ENCODE peak calls at places on chromosomes 4 and X, in seven cellular contexts. G is transverse colon, Z is thyroid gland, J is upper lobe of right lung, F is epithelial cell of esophagus, Y is breast epithelium, W is sigmoid colon. U is an unnamed sample.

GRCh38 chrX:9926002-9926401 is 41.2 kb upstream of the CLDN34 start:
- DNase-seq in Y (no peak), J (no peak), Z (no peak), F (no peak), G (no peak), W (no peak), U (no peak)

GRCh38 chr4:169485791-169486742 is 126.3 kb downstream of the NEK1 start:
- DNase-seq in W (no peak), J (no peak), G (peak), F (peak), Z (peak), Y (no peak), U (peak)

GRCh38 chrX:70052895-70053615 is 3.3 kb upstream of the AWAT2 start:
- DNase-seq in Y (no peak), G (no peak), W (no peak), Z (no peak), J (no peak), F (no peak), U (no peak)

GRCh38 chr4:55397521-55398321 is 2.0 kb downstream of the TMEM165 start:
- DNase-seq in W (no peak), F (peak), Y (no peak), G (no peak), Z (no peak), J (no peak), U (peak)

GRCh38 chr4:181957088-181957487 is 286.1 kb upstream of the TENM3 start:
- DNase-seq in Z (peak), G (no peak), Y (no peak), W (no peak), F (peak), J (no peak), U (peak)

GRCh38 chrX:39144323-39144722 is 343.1 kb downstream of the MID1IP1 start:
- DNase-seq in J (no peak), Z (no peak), G (no peak), F (peak), W (no peak), Y (no peak), U (no peak)

GRCh38 chr4:145566767-145567166 is 52.4 kb upstream of the MMAA start:
- DNase-seq in Y (no peak), J (no peak), G (no peak), F (no peak), W (no peak), Z (no peak), U (no peak)

GRCh38 chr4:94871644-94872305 is 114.0 kb downstream of the BMPR1B start:
- DNase-seq in F (no peak), G (no peak), Z (no peak), Y (no peak), J (no peak), W (no peak), U (no peak)

GRCh38 chr4:118941149-118941548 is 52.5 kb downstream of the SYNPO2 start:
- DNase-seq in Y (no peak), F (peak), Z (peak), J (no peak), G (peak), W (peak), U (peak)

GRCh38 chr4:119093042-119093827 is 42.4 kb upstream of the MYOZ2 start:
- DNase-seq in F (peak), G (no peak), W (no peak), Y (no peak), J (no peak), Z (no peak), U (no peak)

GRCh38 chrX:77493677-77494553 is 46.7 kb downstream of the FGF16 start:
- DNase-seq in F (peak), Z (no peak), J (no peak), Y (no peak), W (no peak), G (no peak), U (peak)

GRCh38 chr4:139018501-139018900 is 2.9 kb downstream of the NOCT start:
- DNase-seq in Z (no peak), J (no peak), W (no peak), G (no peak), F (no peak), Y (no peak), U (peak)
- H3K4me3 ChIP-seq in Z (no peak), J (no peak), W (no peak), G (no peak), F (no peak), Y (no peak), U (peak)

GRCh38 chr4:13983189-13983790 is 355.8 kb upstream of the BOD1L1 start:
- DNase-seq in F (no peak), Z (no peak), J (no peak), Y (no peak), W (no peak), G (no peak), U (no peak)
- TF ChIP-seq CTCF in F (no peak), Z (no peak), J (no peak), Y (no peak), W (no peak), G (no peak), U (no peak)

GRCh38 chrX:153968754-153969124 is 2.9 kb downstream of the HCFC1 start:
- DNase-seq in Z (no peak), J (no peak), W (peak), G (peak), Y (no peak), F (peak), U (peak)

GRCh38 chrX:153966283-153966688 is 5.3 kb downstream of the HCFC1 start:
- DNase-seq in G (no peak), Y (no peak), F (no peak), Z (peak), W (peak), J (no peak), U (no peak)

GRCh38 chrX:153968255-153968654 is 3.4 kb downstream of the HCFC1 start:
- DNase-seq in Y (no peak), G (no peak), Z (no peak), F (no peak), J (no peak), W (no peak), U (no peak)

GRCh38 chrX:153966841-153967535 is 4.6 kb downstream of the HCFC1 start:
- DNase-seq in Z (no peak), F (peak), W (peak), G (no peak), Y (no peak), J (no peak), U (peak)

GRCh38 chrX:153967536-153968214 is 3.9 kb downstream of the HCFC1 start:
- DNase-seq in W (no peak), Y (no peak), G (no peak), Z (no peak), J (no peak), F (no peak), U (no peak)
- H3K4me3 ChIP-seq in W (peak), Y (no peak), G (no peak), Z (no peak), J (peak), F (no peak), U (no peak)

DNA sequence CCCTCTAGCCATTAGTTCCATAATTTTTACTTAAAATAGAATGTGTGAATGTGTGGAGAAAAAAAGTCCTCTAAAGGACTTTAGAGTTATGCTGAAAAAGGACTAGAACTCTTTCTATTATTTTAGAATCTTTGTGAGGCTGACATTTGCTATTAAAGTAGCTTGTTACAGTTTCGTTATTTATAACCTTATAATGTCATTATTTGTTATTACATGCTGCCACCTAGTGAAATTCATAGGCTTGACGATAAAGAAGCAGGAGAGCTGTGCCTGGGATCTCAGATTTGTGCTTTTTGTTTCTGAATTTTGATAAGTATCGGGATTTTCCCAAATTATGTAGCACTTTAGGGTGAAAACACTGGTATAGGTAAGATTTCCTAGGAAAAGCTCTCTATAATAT is 38.5 kb upstream of the TAPT1 start:
- DNase-seq in W (no peak), Z (no peak), J (no peak), G (no peak), F (peak), Y (no peak), U (peak)
- TF ChIP-seq CTCF in W (peak), Z (peak), J (peak), G (peak), F (peak), Y (peak), U (peak)

DNA sequence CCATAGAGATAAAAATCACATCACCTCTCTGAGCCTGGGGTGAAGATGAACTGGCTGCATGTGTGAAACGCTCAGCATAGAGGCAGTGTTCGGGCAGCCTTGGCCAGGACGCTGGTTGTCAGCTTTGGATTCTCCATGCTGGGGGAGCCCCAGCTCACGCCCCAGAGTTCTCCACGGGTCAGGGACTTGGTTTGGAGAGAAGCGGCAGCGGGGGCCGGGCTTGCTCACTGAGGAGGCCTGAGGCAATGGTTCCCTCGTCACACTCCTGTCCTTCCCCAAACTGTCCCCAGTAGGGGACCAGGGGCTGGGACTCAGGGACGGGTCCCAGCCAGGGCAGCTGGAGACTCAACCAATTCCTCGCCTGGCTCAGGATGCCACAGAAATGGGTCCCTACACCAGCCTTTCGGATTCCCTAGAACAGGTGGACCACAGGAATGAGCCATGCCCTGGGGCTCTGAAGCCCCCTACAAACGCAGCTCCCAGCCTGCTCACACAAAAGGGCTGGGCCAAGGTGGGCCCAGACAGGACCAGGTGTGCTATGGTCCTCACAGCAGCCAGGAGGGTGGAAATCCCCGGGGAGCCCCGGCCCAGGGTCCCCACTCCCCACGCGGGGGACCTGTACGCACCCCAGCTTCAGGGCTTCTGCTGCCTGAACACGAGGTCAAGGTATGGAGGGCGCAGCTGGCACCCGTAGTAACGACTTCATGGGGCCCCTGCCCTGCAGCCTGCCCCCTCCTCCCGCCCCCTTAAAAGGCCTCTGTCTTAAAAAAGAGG is 1.4 kb downstream of the MXD4 start:
- DNase-seq in W (peak), Z (no peak), G (peak), Y (peak), F (no peak), J (peak), U (no peak)
- H3K4me3 ChIP-seq in W (peak), Z (peak), G (peak), Y (peak), F (peak), J (peak), U (peak)

GRCh38 chrX:57772637-57773036 is 92.6 kb upstream of the NLRP2B start:
- DNase-seq in Y (no peak), F (peak), Z (no peak), W (no peak), J (no peak), G (no peak), U (no peak)
- TF ChIP-seq CTCF in Y (no peak), F (no peak), Z (no peak), W (no peak), J (no peak), G (no peak), U (no peak)

GRCh38 chr4:150402968-150403367 is 179.0 kb upstream of the MAB21L2 start:
- DNase-seq in J (no peak), W (peak), F (no peak), G (peak), Z (peak), Y (no peak), U (no peak)
- H3K4me3 ChIP-seq in J (no peak), W (peak), F (no peak), G (no peak), Z (no peak), Y (no peak), U (no peak)

DNA sequence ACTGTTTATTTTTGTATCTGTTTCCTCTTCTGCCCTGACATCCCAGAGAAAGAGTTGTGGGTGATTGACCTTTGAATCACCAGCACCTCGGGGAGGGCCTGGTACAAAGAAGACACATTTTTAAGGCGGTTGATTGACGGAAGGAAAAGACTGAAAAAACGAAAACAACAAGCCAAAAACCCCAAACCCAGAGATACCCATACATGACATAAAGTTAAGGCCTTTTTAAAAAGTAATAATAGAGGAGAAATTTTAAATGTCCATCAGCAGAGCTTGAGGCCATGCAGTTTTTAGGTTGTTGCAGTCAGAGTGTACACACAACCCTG is 110.0 kb downstream of the GNL3L start:
- DNase-seq in F (no peak), Y (no peak), J (no peak), W (no peak), Z (no peak), G (no peak), U (no peak)
- TF ChIP-seq CTCF in F (no peak), Y (no peak), J (no peak), W (no peak), Z (no peak), G (no peak), U (no peak)

DNA sequence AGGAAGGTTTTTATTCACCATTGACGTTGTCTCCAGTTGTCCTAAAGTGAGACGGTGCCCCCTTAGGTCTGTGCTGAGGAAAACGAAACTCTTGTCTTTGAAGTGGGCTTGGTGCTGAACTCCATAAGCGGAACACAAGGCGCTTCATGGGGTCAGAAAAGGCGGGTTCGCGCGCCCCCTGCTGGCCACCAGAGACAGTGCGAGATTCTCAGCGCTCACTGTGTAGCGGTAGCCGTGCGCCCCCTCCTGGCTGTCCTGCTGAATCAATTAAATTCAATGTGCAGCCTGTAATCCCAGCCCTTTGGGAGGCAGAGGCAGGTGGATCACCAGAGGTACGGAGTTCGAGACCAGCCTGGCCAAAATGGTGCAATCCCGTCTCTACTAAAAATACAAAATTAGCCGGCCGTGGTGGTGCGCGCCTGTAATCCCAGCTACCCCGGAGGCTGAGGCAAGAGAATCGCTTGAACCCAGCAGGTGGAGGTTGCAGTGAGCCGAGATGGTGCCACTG is 64.1 kb downstream of the RLIM start:
- DNase-seq in F (peak), G (peak), W (peak), J (peak), Y (peak), Z (peak), U (peak)
- H3K4me3 ChIP-seq in F (no peak), G (no peak), W (no peak), J (no peak), Y (no peak), Z (no peak), U (peak)

U was measured in foreskin fibroblast.